ENCODE peak calls at places on chromosomes 3 and 15, in four cellular contexts. F is uterus, G is breast epithelium, I is OCI-LY7. L is an unnamed sample. For H3K4me1, the result is how much of the 10 kb centered on the place peaks cover.

GRCh38 chr3:124791639-124792111 is 61.4 kb downstream of the UMPS start:
- DNase-seq in I (no peak), F (peak), G (no peak), L (no peak)

GRCh38 chr3:37712918-37713819 is 148.5 kb upstream of the CTDSPL start:
- DNase-seq in G (no peak), I (no peak), F (peak), L (no peak)

GRCh38 chr3:112822116-112823055 is 24.3 kb downstream of the CD200R1L start:
- DNase-seq in I (no peak), G (no peak), F (no peak), L (no peak)

GRCh38 chr15:65028338-65028737 is 1.1 kb downstream of the MTFMT start:
- DNase-seq in G (no peak), F (no peak), I (peak), L (no peak)

GRCh38 chr15:62788224-62788623 is 254.3 kb upstream of the TPM1 start:
- DNase-seq in I (no peak), F (no peak), G (no peak), L (no peak)

GRCh38 chr3:40129510-40129909 is 180.0 kb upstream of the EIF1B start:
- DNase-seq in I (no peak), F (no peak), G (no peak), L (no peak)

GRCh38 chr15:63093486-63094205 is 28.0 kb upstream of the LACTB start:
- DNase-seq in G (peak), I (peak), F (peak), L (peak)

GRCh38 chr15:96463376-96463775 is 132.9 kb downstream of the NR2F2 start:
- DNase-seq in G (no peak), I (no peak), F (no peak), L (no peak)

GRCh38 chr15:40739854-40740253 is 15.2 kb downstream of the RMDN3 start:
- DNase-seq in F (no peak), G (no peak), I (no peak), L (no peak)

GRCh38 chr15:45268135-45268534 is 16.1 kb downstream of the SLC28A2 start:
- DNase-seq in F (no peak), G (no peak), I (peak), L (no peak)

GRCh38 chr3:52280046-52280445 is 1.6 kb upstream of the WDR82 start:
- DNase-seq in I (no peak), G (no peak), F (no peak), L (no peak)

GRCh38 chr3:52277071-52277964 is 1.1 kb downstream of the WDR82 start:
- DNase-seq in I (peak), G (peak), F (peak), L (no peak)

GRCh38 chr3:52281980-52282801 is 3.7 kb upstream of the WDR82 start:
- DNase-seq in G (no peak), F (no peak), I (peak), L (no peak)

GRCh38 chr3:52278510-52279069 is at the start of gene WDR82:
- DNase-seq in F (peak), I (peak), G (peak), L (peak)

GRCh38 chr3:52277972-52278509 is 408 bp downstream of the WDR82 start:
- DNase-seq in I (peak), G (peak), F (no peak), L (no peak)
- H3K4me1 ChIP-seq in I (under half), G (under half), F (under half), L (half or more)

GRCh38 chr3:38966956-38967795 is 84.6 kb downstream of the SCN11A start:
- DNase-seq in F (no peak), I (no peak), G (no peak), L (no peak)
- H3K27ac ChIP-seq in F (no peak), I (no peak), G (no peak), L (no peak)

GRCh38 chr3:12197475-12197874 is 38.8 kb upstream of the TIMP4 start:
- DNase-seq in I (no peak), G (no peak), F (no peak), L (no peak)

GRCh38 chr3:12194669-12195161 is 36.0 kb upstream of the TIMP4 start:
- DNase-seq in F (no peak), G (no peak), I (peak), L (no peak)

GRCh38 chr3:12195231-12195630 is 36.5 kb upstream of the TIMP4 start:
- DNase-seq in F (no peak), I (no peak), G (no peak), L (no peak)

GRCh38 chr3:12198301-12198700 is 39.6 kb upstream of the TIMP4 start:
- DNase-seq in G (no peak), I (no peak), F (no peak), L (no peak)

GRCh38 chr3:12196684-12197083 is 38.0 kb upstream of the TIMP4 start:
- DNase-seq in I (no peak), F (no peak), G (no peak), L (no peak)
- H3K4me1 ChIP-seq in I (under half), F (under half), G (under half), L (under half)

DNA sequence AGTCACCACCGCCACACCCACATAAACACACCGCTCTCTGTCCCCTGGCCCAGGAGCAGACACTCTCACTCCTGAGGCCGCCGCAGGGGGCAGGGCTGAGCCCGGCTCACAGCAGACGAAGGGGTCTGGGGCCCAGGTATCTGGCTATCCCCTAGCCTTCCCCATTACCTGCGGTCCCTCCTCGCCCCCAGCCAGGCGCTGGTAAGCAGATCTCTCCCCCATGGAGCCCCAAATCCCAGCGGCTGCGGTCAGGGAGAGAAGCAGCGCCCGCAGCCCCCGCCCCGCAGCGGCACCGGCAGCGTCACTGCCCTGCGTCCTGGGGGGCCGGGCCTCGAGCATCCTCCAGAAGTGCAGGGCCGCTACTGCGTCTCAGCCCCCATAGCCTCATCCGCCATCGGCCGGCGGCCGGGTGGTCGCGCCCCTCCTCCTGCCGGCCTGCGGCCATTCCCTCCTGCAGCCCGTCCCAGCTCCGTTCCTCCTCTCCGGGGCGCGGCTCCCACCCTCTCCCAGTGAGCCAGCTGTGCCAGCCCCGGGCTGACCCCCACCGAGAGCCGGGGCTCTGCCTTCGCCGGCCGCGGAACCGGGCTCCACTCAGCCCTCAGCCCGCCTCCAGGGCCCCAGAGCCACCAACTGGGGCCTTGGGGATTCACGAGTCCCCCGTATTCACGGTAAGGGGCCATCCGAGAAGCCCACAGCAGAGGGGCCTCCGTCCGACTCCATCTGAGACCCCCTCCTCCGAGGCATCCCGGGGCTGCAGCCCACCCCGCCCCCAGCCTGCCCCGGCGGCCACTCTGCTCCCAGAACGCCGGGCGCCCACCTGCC is 13.1 kb downstream of the TNK2 start:
- DNase-seq in F (peak), I (peak), G (peak), L (no peak)
- H3K27ac ChIP-seq in F (peak), I (peak), G (peak), L (peak)

L was measured in thoracic aorta.